ENCODE peak calls at places on chromosome 7, in four cellular contexts. V is A549, D is HepG2, M is K562. F is an unnamed sample.
A peak's percentile ranks its signal among the peaks of the same experiment; 100 is the strongest.

GRCh38 chr7:129989466-129989865 is 36.7 kb upstream of the UBE2H start:
- DNase-seq in V (no peak), M (no peak), D (no peak), F (peak; percentile 53)

GRCh38 chr7:45902820-45903219 is 14.5 kb downstream of the IGFBP1 start:
- DNase-seq in V (no peak), D (peak; percentile 20), M (no peak), F (no peak)

GRCh38 chr7:159049266-159050025 is 95.2 kb downstream of the VIPR2 start:
- DNase-seq in V (no peak), D (no peak), M (no peak), F (no peak)

GRCh38 chr7:134448359-134449229 is 10.3 kb downstream of the AKR1B1 start:
- DNase-seq in D (no peak), V (peak; percentile 94), M (peak; percentile 88), F (no peak)

GRCh38 chr7:1706721-1707613 is 36.9 kb downstream of the ELFN1 start:
- DNase-seq in M (no peak), D (no peak), V (no peak), F (no peak)

GRCh38 chr7:156522801-156523200 is 117.8 kb upstream of the RNF32 start:
- DNase-seq in D (no peak), M (no peak), V (no peak), F (no peak)

GRCh38 chr7:5426226-5426475 is 2.5 kb upstream of the TNRC18 start:
- DNase-seq in M (no peak), V (no peak), D (no peak), F (no peak)

GRCh38 chr7:29019896-29020295 is 61.8 kb upstream of the TRIL start:
- DNase-seq in M (no peak), D (no peak), V (no peak), F (no peak)

GRCh38 chr7:19834566-19834965 is 61.1 kb upstream of the TMEM196 start:
- DNase-seq in D (no peak), M (no peak), V (peak; percentile 36), F (no peak)

GRCh38 chr7:111528331-111528730 is 34.0 kb downstream of the IMMP2L start:
- DNase-seq in M (no peak), D (no peak), V (no peak), F (peak; percentile 44)

GRCh38 chr7:98930464-98930863 is 52.1 kb downstream of the TRRAP start:
- DNase-seq in M (no peak), V (no peak), D (no peak), F (peak; percentile 62)

GRCh38 chr7:134435161-134435920 is 23.6 kb downstream of the AKR1B1 start:
- DNase-seq in V (peak; percentile 54), D (no peak), M (no peak), F (no peak)

GRCh38 chr7:90262438-90262837 is 17.5 kb downstream of the CFAP69 start:
- DNase-seq in M (peak; percentile 30), V (peak; percentile 42), D (no peak), F (no peak)

GRCh38 chr7:159091041-159091440 is 53.6 kb downstream of the VIPR2 start:
- DNase-seq in D (no peak), M (no peak), V (no peak), F (no peak)

GRCh38 chr7:2821842-2822507 is 22.1 kb downstream of the GNA12 start:
- DNase-seq in M (no peak), D (no peak), V (peak; percentile 41), F (no peak)

GRCh38 chr7:78420001-78420400 is 621.4 kb downstream of the PHTF2 start:
- DNase-seq in D (no peak), M (no peak), V (no peak), F (no peak)

GRCh38 chr7:49631071-49631826 is 142.2 kb upstream of the VWC2 start:
- DNase-seq in D (no peak), M (no peak), V (no peak), F (no peak)

GRCh38 chr7:5419523-5420107 is 4.0 kb downstream of the TNRC18 start:
- DNase-seq in M (no peak), D (peak; percentile 59), V (no peak), F (no peak)

GRCh38 chr7:157002819-157003421 is 7.5 kb downstream of the MNX1 start:
- DNase-seq in V (no peak), M (no peak), D (no peak), F (no peak)

GRCh38 chr7:156028521-156028920 is 216.3 kb upstream of the SHH start:
- DNase-seq in D (no peak), V (no peak), M (no peak), F (no peak)

GRCh38 chr7:132547806-132548205 is 28.5 kb downstream of the PLXNA4 start:
- DNase-seq in V (no peak), M (no peak), D (no peak), F (no peak)

GRCh38 chr7:50556247-50556976 is 8.8 kb downstream of the DDC start:
- DNase-seq in V (no peak), D (peak; percentile 75), M (no peak), F (no peak)

GRCh38 chr7:111708072-111708471 is 145.8 kb upstream of the IMMP2L start:
- DNase-seq in M (no peak), V (no peak), D (no peak), F (no peak)

GRCh38 chr7:154844955-154845354 is 158.0 kb downstream of the PAXIP1 start:
- DNase-seq in M (no peak), D (peak; percentile 62), V (no peak), F (no peak)

GRCh38 chr7:81410471-81411117 is 359.3 kb downstream of the HGF start:
- DNase-seq in M (no peak), D (no peak), V (no peak), F (no peak)

GRCh38 chr7:143467724-143468123 is 9.9 kb upstream of the TAS2R41 start:
- DNase-seq in V (no peak), M (no peak), D (no peak), F (no peak)

GRCh38 chr7:97844036-97844435 is 28.2 kb downstream of the ASNS start:
- DNase-seq in D (peak; percentile 6), V (peak; percentile 18), M (no peak), F (no peak)

GRCh38 chr7:150481207-150481920 is 30.9 kb downstream of the GIMAP8 start:
- DNase-seq in V (no peak), D (no peak), M (no peak), F (no peak)

GRCh38 chr7:139515266-139515665 is 8.2 kb upstream of the CLEC2L start:
- DNase-seq in M (no peak), D (no peak), V (no peak), F (no peak)

GRCh38 chr7:87148332-87148955 is 3.8 kb upstream of the DMTF1 start:
- DNase-seq in V (peak; percentile 41), M (peak; percentile 60), D (no peak), F (no peak)

GRCh38 chr7:69764681-69765080 is 166.4 kb downstream of the AUTS2 start:
- DNase-seq in D (no peak), V (no peak), M (no peak), F (no peak)
- TF ChIP-seq MYC in D (no peak), V (no peak), M (no peak), F (no peak)

DNA sequence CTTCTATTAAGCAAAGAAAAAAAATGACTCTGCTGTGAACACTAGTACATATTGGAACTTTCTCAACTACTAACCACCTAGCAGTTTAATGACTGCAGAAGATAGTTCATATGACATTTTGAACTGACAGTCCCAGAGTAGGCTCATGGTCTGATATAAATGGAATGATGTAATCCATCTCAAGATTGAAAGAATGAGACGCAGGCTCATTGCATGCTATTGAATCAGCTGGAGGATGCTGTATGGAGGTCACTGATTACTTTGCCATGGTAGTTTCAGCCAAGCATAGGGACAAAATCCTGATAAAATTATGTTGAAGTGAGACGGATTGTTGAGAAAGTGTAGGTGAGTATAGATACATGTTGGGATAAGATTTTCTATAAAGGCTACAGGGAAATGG is 217.6 kb upstream of the SEMA3E start:
- DNase-seq in D (no peak), V (no peak), M (no peak), F (no peak)
- TF ChIP-seq USF2 in D (no peak), V (no peak), M (no peak), F (no peak)

DNA sequence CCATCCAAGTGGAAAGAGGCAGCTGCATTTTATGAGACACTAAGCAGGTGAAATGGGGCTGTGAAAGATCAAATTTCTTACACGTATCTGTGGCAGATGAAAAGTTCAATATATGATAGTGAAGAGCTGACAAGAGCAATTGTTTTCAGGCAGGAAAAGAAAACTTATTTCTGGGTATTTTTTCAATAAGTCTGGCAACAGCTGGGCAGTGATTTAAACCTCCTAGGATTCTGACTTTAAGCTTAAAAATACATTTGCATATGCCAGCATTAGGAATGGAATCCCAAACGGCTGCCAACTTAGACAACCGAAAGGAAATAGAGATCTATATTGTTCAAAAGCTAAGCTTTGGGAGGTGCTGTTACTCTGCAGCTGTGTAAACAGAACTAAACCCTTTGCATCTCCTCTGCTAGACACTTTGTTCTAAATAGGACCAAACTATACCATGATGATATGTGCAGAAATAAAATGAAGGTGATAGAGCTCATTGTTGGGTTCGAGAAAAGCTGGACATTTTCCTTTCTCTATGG is 26.1 kb downstream of the DYNC1I1 start:
- DNase-seq in M (no peak), D (no peak), V (no peak), F (no peak)
- TF ChIP-seq KDM1A in M (no peak), D (no peak), V (no peak), F (no peak)

DNA sequence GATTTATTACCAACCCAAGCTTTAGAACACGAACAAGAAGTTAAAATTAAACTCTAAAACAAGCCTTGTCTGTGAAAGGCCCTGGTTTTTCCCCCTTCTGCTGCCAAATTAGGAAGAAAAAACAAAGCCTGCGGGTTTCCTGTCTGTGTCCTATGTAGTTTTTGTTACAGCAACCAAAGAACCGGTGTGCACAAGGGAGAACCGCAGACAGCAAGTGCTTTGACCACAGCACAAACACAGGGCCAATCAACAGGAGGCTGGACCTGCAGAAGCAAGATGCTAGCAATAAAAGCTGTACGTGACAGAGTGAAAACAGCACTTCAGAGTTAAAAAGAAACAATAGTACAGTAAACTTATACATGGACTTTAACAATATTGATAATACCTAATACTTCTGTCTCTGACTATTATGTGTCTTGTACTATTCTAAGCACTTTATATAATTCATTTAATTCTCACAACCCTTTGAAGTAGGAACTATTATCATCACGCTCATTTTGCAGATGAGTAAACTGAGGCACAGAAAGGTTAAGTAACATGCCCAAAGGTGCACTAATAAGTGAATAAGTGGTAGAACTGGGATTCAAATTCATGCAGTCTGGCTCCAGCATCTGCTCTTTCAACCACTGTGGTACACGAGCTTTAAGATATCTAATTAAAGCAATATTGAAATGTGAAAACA is 66.0 kb downstream of the STK17A start:
- DNase-seq in M (no peak), V (no peak), D (no peak), F (peak; percentile 97)
- TF ChIP-seq MYC in M (no peak), V (no peak), D (no peak), F (no peak)